ENCODE peak calls at places on chromosomes 7 and 10, in seven cellular contexts. One of them, this sample, is unnamed.

GRCh38 chr7:23292623-23293022 is 6.5 kb upstream of the MALSU1 start:
- DNase-seq in NB4: no peak
- DNase-seq in AG08395: no peak
- DNase-seq in EL: no peak
- DNase-seq in effector CD8-positive, alpha-beta T cell: no peak
- DNase-seq in activated effector memory CD4-positive, alpha-beta T cell treated with Interleukin-2 at 50 U/mL for 16 hours: no peak
- DNase-seq in hepatocyte: no peak
- DNase-seq in this sample: no peak

GRCh38 chr7:6026917-6027316 is 4.3 kb upstream of the ANKRD61 start:
- DNase-seq in hepatocyte: no peak
- DNase-seq in NB4: no peak
- DNase-seq in effector CD8-positive, alpha-beta T cell: no peak
- DNase-seq in activated effector memory CD4-positive, alpha-beta T cell treated with Interleukin-2 at 50 U/mL for 16 hours: no peak
- DNase-seq in AG08395: no peak
- DNase-seq in EL: no peak
- DNase-seq in this sample: no peak

GRCh38 chr10:33337335-33337854 is 2.9 kb upstream of the NRP1 start:
- DNase-seq in EL: peak
- DNase-seq in AG08395: peak
- DNase-seq in activated effector memory CD4-positive, alpha-beta T cell treated with Interleukin-2 at 50 U/mL for 16 hours: no peak
- DNase-seq in effector CD8-positive, alpha-beta T cell: no peak
- DNase-seq in hepatocyte: peak
- DNase-seq in NB4: no peak
- DNase-seq in this sample: peak

GRCh38 chr7:158771-159170 is 33.6 kb upstream of the FAM20C start:
- DNase-seq in effector CD8-positive, alpha-beta T cell: no peak
- DNase-seq in AG08395: no peak
- DNase-seq in activated effector memory CD4-positive, alpha-beta T cell treated with Interleukin-2 at 50 U/mL for 16 hours: no peak
- DNase-seq in EL: no peak
- DNase-seq in NB4: no peak
- DNase-seq in hepatocyte: no peak
- DNase-seq in this sample: no peak

GRCh38 chr7:101882595-101883564 is 65.5 kb downstream of the CUX1 start:
- DNase-seq in EL: peak
- DNase-seq in activated effector memory CD4-positive, alpha-beta T cell treated with Interleukin-2 at 50 U/mL for 16 hours: no peak
- DNase-seq in AG08395: peak
- DNase-seq in NB4: peak
- DNase-seq in hepatocyte: peak
- DNase-seq in effector CD8-positive, alpha-beta T cell: no peak
- DNase-seq in this sample: peak

GRCh38 chr10:48299066-48299465 is 7.4 kb upstream of the MAPK8 start:
- DNase-seq in NB4: no peak
- DNase-seq in effector CD8-positive, alpha-beta T cell: no peak
- DNase-seq in activated effector memory CD4-positive, alpha-beta T cell treated with Interleukin-2 at 50 U/mL for 16 hours: no peak
- DNase-seq in EL: no peak
- DNase-seq in hepatocyte: no peak
- DNase-seq in AG08395: no peak
- DNase-seq in this sample: no peak

GRCh38 chr10:3080608-3081007 is 13.3 kb downstream of the PFKP start:
- DNase-seq in hepatocyte: no peak
- DNase-seq in AG08395: no peak
- DNase-seq in effector CD8-positive, alpha-beta T cell: no peak
- DNase-seq in EL: no peak
- DNase-seq in activated effector memory CD4-positive, alpha-beta T cell treated with Interleukin-2 at 50 U/mL for 16 hours: no peak
- DNase-seq in NB4: no peak
- DNase-seq in this sample: no peak

GRCh38 chr7:93350338-93350737 is 118.2 kb downstream of the VPS50 start:
- DNase-seq in hepatocyte: no peak
- DNase-seq in NB4: no peak
- DNase-seq in EL: no peak
- DNase-seq in effector CD8-positive, alpha-beta T cell: no peak
- DNase-seq in AG08395: no peak
- DNase-seq in activated effector memory CD4-positive, alpha-beta T cell treated with Interleukin-2 at 50 U/mL for 16 hours: no peak
- DNase-seq in this sample: no peak

GRCh38 chr7:22444181-22444966 is 55.6 kb downstream of the STEAP1B start:
- DNase-seq in effector CD8-positive, alpha-beta T cell: no peak
- DNase-seq in hepatocyte: no peak
- DNase-seq in activated effector memory CD4-positive, alpha-beta T cell treated with Interleukin-2 at 50 U/mL for 16 hours: no peak
- DNase-seq in AG08395: no peak
- DNase-seq in NB4: no peak
- DNase-seq in EL: no peak
- DNase-seq in this sample: no peak

GRCh38 chr7:138750926-138751464 is 46.8 kb upstream of the TMEM213 start:
- DNase-seq in activated effector memory CD4-positive, alpha-beta T cell treated with Interleukin-2 at 50 U/mL for 16 hours: no peak
- DNase-seq in EL: no peak
- DNase-seq in effector CD8-positive, alpha-beta T cell: no peak
- DNase-seq in hepatocyte: no peak
- DNase-seq in NB4: no peak
- DNase-seq in AG08395: no peak
- DNase-seq in this sample: no peak

GRCh38 chr10:67722113-67722512 is 26.1 kb upstream of the CTNNA3 start:
- DNase-seq in NB4: no peak
- DNase-seq in AG08395: no peak
- DNase-seq in activated effector memory CD4-positive, alpha-beta T cell treated with Interleukin-2 at 50 U/mL for 16 hours: no peak
- DNase-seq in effector CD8-positive, alpha-beta T cell: no peak
- DNase-seq in hepatocyte: no peak
- DNase-seq in EL: no peak
- DNase-seq in this sample: no peak

GRCh38 chr7:28685660-28686417 is 272.3 kb downstream of the TRIL start:
- DNase-seq in hepatocyte: peak
- DNase-seq in NB4: peak
- DNase-seq in AG08395: peak
- DNase-seq in activated effector memory CD4-positive, alpha-beta T cell treated with Interleukin-2 at 50 U/mL for 16 hours: no peak
- DNase-seq in EL: peak
- DNase-seq in effector CD8-positive, alpha-beta T cell: no peak
- DNase-seq in this sample: peak

GRCh38 chr7:36406156-36406555 is 16.5 kb downstream of the ANLN start:
- DNase-seq in activated effector memory CD4-positive, alpha-beta T cell treated with Interleukin-2 at 50 U/mL for 16 hours: no peak
- DNase-seq in hepatocyte: no peak
- DNase-seq in AG08395: no peak
- DNase-seq in effector CD8-positive, alpha-beta T cell: no peak
- DNase-seq in NB4: no peak
- DNase-seq in EL: no peak
- DNase-seq in this sample: peak

GRCh38 chr10:22308390-22308789 is 7.8 kb upstream of the COMMD3 start:
- DNase-seq in activated effector memory CD4-positive, alpha-beta T cell treated with Interleukin-2 at 50 U/mL for 16 hours: no peak
- DNase-seq in hepatocyte: no peak
- DNase-seq in AG08395: no peak
- DNase-seq in NB4: no peak
- DNase-seq in EL: peak
- DNase-seq in effector CD8-positive, alpha-beta T cell: no peak
- DNase-seq in this sample: peak

GRCh38 chr7:16744518-16745250 is 8.9 kb upstream of the TSPAN13 start:
- DNase-seq in EL: no peak
- DNase-seq in AG08395: no peak
- DNase-seq in hepatocyte: no peak
- DNase-seq in effector CD8-positive, alpha-beta T cell: no peak
- DNase-seq in activated effector memory CD4-positive, alpha-beta T cell treated with Interleukin-2 at 50 U/mL for 16 hours: no peak
- DNase-seq in NB4: peak
- DNase-seq in this sample: no peak

GRCh38 chr7:157664866-157665633 is 328.2 kb downstream of the DNAJB6 start:
- DNase-seq in effector CD8-positive, alpha-beta T cell: no peak
- DNase-seq in AG08395: no peak
- DNase-seq in NB4: no peak
- DNase-seq in activated effector memory CD4-positive, alpha-beta T cell treated with Interleukin-2 at 50 U/mL for 16 hours: no peak
- DNase-seq in EL: no peak
- DNase-seq in hepatocyte: no peak
- DNase-seq in this sample: no peak

GRCh38 chr10:89389254-89389653 is 3.2 kb upstream of the IFIT1 start:
- DNase-seq in effector CD8-positive, alpha-beta T cell: no peak
- DNase-seq in hepatocyte: peak
- DNase-seq in activated effector memory CD4-positive, alpha-beta T cell treated with Interleukin-2 at 50 U/mL for 16 hours: no peak
- DNase-seq in EL: peak
- DNase-seq in AG08395: peak
- DNase-seq in NB4: peak
- DNase-seq in this sample: no peak

GRCh38 chr10:7272008-7272407 is 138.8 kb downstream of the SFMBT2 start:
- DNase-seq in AG08395: no peak
- DNase-seq in NB4: no peak
- DNase-seq in effector CD8-positive, alpha-beta T cell: no peak
- DNase-seq in activated effector memory CD4-positive, alpha-beta T cell treated with Interleukin-2 at 50 U/mL for 16 hours: no peak
- DNase-seq in EL: no peak
- DNase-seq in hepatocyte: no peak
- DNase-seq in this sample: no peak

GRCh38 chr7:51226042-51226755 is 90.4 kb downstream of the COBL start:
- DNase-seq in hepatocyte: peak
- DNase-seq in EL: no peak
- DNase-seq in AG08395: no peak
- DNase-seq in effector CD8-positive, alpha-beta T cell: no peak
- DNase-seq in activated effector memory CD4-positive, alpha-beta T cell treated with Interleukin-2 at 50 U/mL for 16 hours: no peak
- DNase-seq in NB4: no peak
- DNase-seq in this sample: no peak

GRCh38 chr7:30505174-30505697 is 607 bp upstream of the GGCT start:
- DNase-seq in EL: no peak
- DNase-seq in AG08395: no peak
- DNase-seq in hepatocyte: no peak
- DNase-seq in NB4: no peak
- DNase-seq in effector CD8-positive, alpha-beta T cell: no peak
- DNase-seq in activated effector memory CD4-positive, alpha-beta T cell treated with Interleukin-2 at 50 U/mL for 16 hours: no peak
- DNase-seq in this sample: no peak

GRCh38 chr7:53596230-53596629 is 560.8 kb downstream of the POM121L12 start:
- DNase-seq in effector CD8-positive, alpha-beta T cell: no peak
- DNase-seq in activated effector memory CD4-positive, alpha-beta T cell treated with Interleukin-2 at 50 U/mL for 16 hours: no peak
- DNase-seq in hepatocyte: peak
- DNase-seq in NB4: peak
- DNase-seq in EL: no peak
- DNase-seq in AG08395: no peak
- DNase-seq in this sample: no peak

GRCh38 chr7:95776561-95777185 is 4.3 kb downstream of the DYNC1I1 start:
- DNase-seq in activated effector memory CD4-positive, alpha-beta T cell treated with Interleukin-2 at 50 U/mL for 16 hours: no peak
- DNase-seq in effector CD8-positive, alpha-beta T cell: no peak
- DNase-seq in NB4: no peak
- DNase-seq in AG08395: no peak
- DNase-seq in EL: no peak
- DNase-seq in hepatocyte: no peak
- DNase-seq in this sample: no peak

GRCh38 chr10:34380816-34381215 is 434.3 kb downstream of the PARD3 start:
- DNase-seq in activated effector memory CD4-positive, alpha-beta T cell treated with Interleukin-2 at 50 U/mL for 16 hours: no peak
- DNase-seq in hepatocyte: no peak
- DNase-seq in effector CD8-positive, alpha-beta T cell: no peak
- DNase-seq in NB4: no peak
- DNase-seq in EL: no peak
- DNase-seq in AG08395: no peak
- DNase-seq in this sample: no peak

GRCh38 chr7:12719141-12719919 is 31.9 kb downstream of the ARL4A start:
- DNase-seq in NB4: peak
- DNase-seq in hepatocyte: no peak
- DNase-seq in EL: peak
- DNase-seq in AG08395: peak
- DNase-seq in activated effector memory CD4-positive, alpha-beta T cell treated with Interleukin-2 at 50 U/mL for 16 hours: no peak
- DNase-seq in effector CD8-positive, alpha-beta T cell: no peak
- DNase-seq in this sample: peak

GRCh38 chr10:48842231-48842630 is 97.4 kb downstream of the LRRC18 start:
- DNase-seq in hepatocyte: no peak
- DNase-seq in EL: no peak
- DNase-seq in AG08395: no peak
- DNase-seq in activated effector memory CD4-positive, alpha-beta T cell treated with Interleukin-2 at 50 U/mL for 16 hours: no peak
- DNase-seq in NB4: no peak
- DNase-seq in effector CD8-positive, alpha-beta T cell: no peak
- DNase-seq in this sample: no peak

GRCh38 chr10:132630156-132630555 is 92.6 kb downstream of the INPP5A start:
- DNase-seq in activated effector memory CD4-positive, alpha-beta T cell treated with Interleukin-2 at 50 U/mL for 16 hours: no peak
- DNase-seq in EL: no peak
- DNase-seq in NB4: no peak
- DNase-seq in effector CD8-positive, alpha-beta T cell: no peak
- DNase-seq in hepatocyte: no peak
- DNase-seq in AG08395: no peak
- DNase-seq in this sample: no peak

GRCh38 chr10:3808689-3809199 is 23.7 kb upstream of the KLF6 start:
- DNase-seq in NB4: no peak
- DNase-seq in EL: no peak
- DNase-seq in hepatocyte: no peak
- DNase-seq in effector CD8-positive, alpha-beta T cell: no peak
- DNase-seq in activated effector memory CD4-positive, alpha-beta T cell treated with Interleukin-2 at 50 U/mL for 16 hours: no peak
- DNase-seq in AG08395: no peak
- DNase-seq in this sample: no peak

GRCh38 chr7:116713918-116714317 is 41.9 kb downstream of the MET start:
- DNase-seq in NB4: no peak
- DNase-seq in hepatocyte: no peak
- DNase-seq in AG08395: peak
- DNase-seq in EL: peak
- DNase-seq in effector CD8-positive, alpha-beta T cell: no peak
- DNase-seq in activated effector memory CD4-positive, alpha-beta T cell treated with Interleukin-2 at 50 U/mL for 16 hours: no peak
- DNase-seq in this sample: peak